ENCODE peak calls at places on chromosomes 12 and 14, in six cellular contexts. U, V, T, I, X and B are unnamed samples.

GRCh38 chr12:59689776-59690175 is 93.9 kb downstream of the SLC16A7 start:
- DNase-seq in T (no peak), I (no peak), V (no peak), U (no peak), X (no peak), B (no peak)

GRCh38 chr12:83664650-83665049 is 977.9 kb downstream of the TMTC2 start:
- DNase-seq in I (peak), U (no peak), T (no peak), V (no peak), X (no peak), B (no peak)

GRCh38 chr12:21656931-21657335 is 709 bp downstream of the LDHB start:
- DNase-seq in I (peak), X (peak), T (peak), U (peak), V (peak), B (no peak)

GRCh38 chr12:121203482-121203881 is 6.4 kb upstream of the P2RX4 start:
- DNase-seq in V (no peak), U (no peak), I (no peak), X (no peak), T (no peak), B (no peak)

GRCh38 chr14:103521438-103521961 is 1.1 kb downstream of the CKB start:
- DNase-seq in T (no peak), X (no peak), U (no peak), V (no peak), I (no peak), B (no peak)

GRCh38 chr12:27177716-27178115 is 66.4 kb upstream of the STK38L start:
- DNase-seq in T (peak), I (no peak), V (peak), U (no peak), X (peak), B (peak)

GRCh38 chr14:36767603-36768281 is 106.1 kb downstream of the PAX9 start:
- DNase-seq in X (no peak), U (no peak), T (no peak), I (no peak), V (no peak), B (no peak)

GRCh38 chr14:29712586-29712985 is 215.1 kb downstream of the PRKD1 start:
- DNase-seq in I (no peak), X (no peak), V (no peak), T (no peak), U (no peak), B (no peak)

GRCh38 chr14:54976316-54976715 is 50.6 kb downstream of the WDHD1 start:
- DNase-seq in V (peak), X (peak), I (peak), U (no peak), T (peak), B (peak)

GRCh38 chr12:24537241-24537860 is 411.6 kb downstream of the BCAT1 start:
- DNase-seq in T (no peak), I (no peak), U (no peak), V (no peak), X (no peak), B (no peak)

GRCh38 chr14:23242076-23242475 is 4.3 kb downstream of the RNF212B start:
- DNase-seq in T (no peak), X (no peak), U (no peak), I (no peak), V (no peak), B (no peak)

GRCh38 chr12:128408669-128409068 is 141.7 kb downstream of the TMEM132C start:
- DNase-seq in X (no peak), V (no peak), T (no peak), I (no peak), U (no peak), B (no peak)

GRCh38 chr12:85872497-85873091 is 1.5 kb upstream of the NTS start:
- DNase-seq in U (no peak), X (peak), V (peak), I (peak), T (peak), B (peak)

GRCh38 chr12:110245278-110245868 is 35.7 kb upstream of the ATP2A2 start:
- DNase-seq in T (no peak), U (no peak), X (peak), I (no peak), V (peak), B (no peak)

GRCh38 chr12:95857151-95857550 is 1.6 kb upstream of the SNRPF start:
- DNase-seq in T (no peak), V (no peak), X (no peak), I (no peak), U (no peak), B (no peak)

GRCh38 chr14:38042356-38042755 is 165.3 kb upstream of the SSTR1 start:
- DNase-seq in I (peak), U (no peak), V (peak), X (peak), T (peak), B (no peak)

GRCh38 chr12:108265505-108265904 is 73.6 kb downstream of the CMKLR1 start:
- DNase-seq in T (no peak), X (no peak), V (no peak), U (no peak), I (no peak), B (no peak)

GRCh38 chr14:101103321-101103901 is 199.9 kb upstream of the RTL1 start:
- DNase-seq in V (no peak), X (no peak), U (no peak), I (no peak), T (no peak), B (no peak)

GRCh38 chr14:103442288-103442687 is 57.1 kb downstream of the MARK3 start:
- DNase-seq in T (no peak), X (peak), V (peak), U (no peak), I (no peak), B (no peak)

GRCh38 chr12:78759387-78759786 is 105.2 kb upstream of the SYT1 start:
- DNase-seq in V (peak), T (peak), X (peak), I (peak), U (no peak), B (no peak)

GRCh38 chr14:101402936-101403660 is 158.2 kb upstream of the DIO3 start:
- DNase-seq in X (peak), V (peak), I (no peak), U (no peak), T (no peak), B (no peak)

GRCh38 chr14:66496188-66496807 is 10.1 kb downstream of the CCDC196 start:
- DNase-seq in T (no peak), U (no peak), I (no peak), X (peak), V (no peak), B (no peak)

GRCh38 chr12:25286837-25287236 is 36.1 kb upstream of the KRAS start:
- DNase-seq in U (no peak), I (no peak), V (no peak), X (peak), T (no peak), B (no peak)

GRCh38 chr12:26872623-26873022 is 39.6 kb upstream of the ITPR2 start:
- DNase-seq in T (no peak), I (no peak), V (no peak), U (no peak), X (no peak), B (no peak)

GRCh38 chr14:99701260-99701659 is 17.2 kb downstream of the CYP46A1 start:
- DNase-seq in I (no peak), X (no peak), V (no peak), T (no peak), U (no peak), B (no peak)

GRCh38 chr14:44756577-44756976 is 205.2 kb downstream of the KLHL28 start:
- DNase-seq in U (no peak), I (no peak), V (peak), T (no peak), X (no peak), B (no peak)

GRCh38 chr14:88170333-88170732 is 152.7 kb downstream of the KCNK10 start:
- DNase-seq in X (no peak), U (no peak), T (no peak), V (no peak), I (no peak), B (no peak)

GRCh38 chr14:63212776-63213500 is 8.7 kb downstream of the RHOJ start:
- DNase-seq in T (no peak), V (no peak), I (no peak), X (no peak), U (no peak), B (no peak)

GRCh38 chr14:63214417-63215196 is 10.4 kb downstream of the RHOJ start:
- DNase-seq in U (no peak), I (no peak), T (no peak), V (peak), X (no peak), B (no peak)

GRCh38 chr14:63209160-63209559 is 4.9 kb downstream of the RHOJ start:
- DNase-seq in T (no peak), U (no peak), X (no peak), V (no peak), I (no peak), B (no peak)

GRCh38 chr14:63210812-63211211 is 6.6 kb downstream of the RHOJ start:
- DNase-seq in V (no peak), T (no peak), U (no peak), X (no peak), I (no peak), B (no peak)

DNA sequence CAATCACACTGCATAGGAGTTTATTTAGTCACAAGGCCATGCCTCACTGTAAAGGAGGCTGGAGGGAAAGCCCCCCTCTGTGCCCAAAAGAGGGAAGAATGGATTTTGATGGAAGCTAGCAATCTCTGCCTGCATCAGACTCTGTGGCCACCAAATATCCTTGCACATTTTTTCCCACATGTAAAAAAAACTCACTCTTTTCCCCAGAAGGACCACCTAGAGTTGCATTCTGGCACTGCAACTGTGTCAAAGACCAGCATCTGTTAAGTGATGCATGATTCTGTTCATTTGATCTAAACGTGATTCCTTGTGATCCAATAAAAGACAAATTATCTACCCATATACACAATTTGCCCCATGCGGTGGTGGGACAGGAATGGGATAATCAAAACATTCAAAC is 8.0 kb downstream of the RHOJ start:
- DNase-seq in T (no peak), V (no peak), U (no peak), I (no peak), X (no peak), B (no peak)
- TF ChIP-seq CTCF in T (peak), V (no peak), U (no peak), I (peak), X (peak), B (no peak)

GRCh38 chr14:46344327-46344937 is 307.1 kb downstream of the RPL10L start:
- DNase-seq in X (peak), I (no peak), U (no peak), V (peak), T (peak), B (no peak)
- TF ChIP-seq CTCF in X (peak), I (peak), U (no peak), V (peak), T (peak), B (peak)

GRCh38 chr14:57865066-57865449 is 834 bp downstream of the SLC35F4 start:
- DNase-seq in I (no peak), T (no peak), X (no peak), U (no peak), V (no peak), B (no peak)

GRCh38 chr14:57869530-57870088 is 3.7 kb upstream of the SLC35F4 start:
- DNase-seq in T (no peak), V (no peak), U (no peak), I (no peak), X (no peak), B (no peak)

GRCh38 chr14:57865450-57866198 is at the start of gene SLC35F4:
- DNase-seq in T (no peak), X (peak), I (no peak), U (no peak), V (no peak), B (no peak)

GRCh38 chr14:57863471-57863870 is 2.4 kb downstream of the SLC35F4 start:
- DNase-seq in V (no peak), U (no peak), T (no peak), I (no peak), X (no peak), B (no peak)

DNA sequence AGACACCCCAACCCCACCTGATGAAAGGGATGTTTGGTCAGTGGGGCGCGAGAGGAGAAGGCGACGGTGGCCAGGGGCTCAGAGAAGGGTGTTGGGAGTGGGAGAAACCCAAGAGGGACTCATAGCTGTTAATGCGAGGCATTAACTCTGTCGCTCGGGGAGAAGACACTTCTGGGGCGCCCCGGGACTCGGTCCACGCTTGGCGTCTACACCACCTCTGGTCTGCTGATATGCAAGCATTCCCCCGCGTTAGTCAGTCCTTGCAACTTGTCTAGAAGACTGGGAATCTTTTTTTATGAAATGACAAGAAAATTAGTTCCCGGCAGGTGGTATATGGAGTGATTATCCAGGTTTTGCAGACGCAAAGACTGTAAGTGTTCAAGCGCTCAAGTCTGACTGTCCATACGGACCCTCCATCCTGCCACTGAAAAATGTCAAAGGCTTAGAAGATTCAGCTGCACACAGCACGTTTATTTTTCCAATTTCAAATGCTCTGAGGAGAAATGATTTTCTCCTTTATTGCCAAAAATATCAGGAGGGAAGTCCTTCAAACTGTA is 385 bp upstream of the SLC35F4 start:
- DNase-seq in X (no peak), I (no peak), V (no peak), T (no peak), U (no peak), B (no peak)
- TF ChIP-seq CTCF in X (no peak), I (no peak), V (no peak), T (no peak), U (no peak), B (no peak)

GRCh38 chr14:32934891-32935633 is 3.6 kb upstream of the NPAS3 start:
- DNase-seq in T (no peak), X (no peak), I (no peak), U (no peak), V (peak), B (no peak)

GRCh38 chr14:32932921-32933622 is 5.6 kb upstream of the NPAS3 start:
- DNase-seq in U (no peak), V (no peak), I (no peak), X (no peak), T (no peak), B (no peak)

GRCh38 chr14:32933943-32934890 is 4.5 kb upstream of the NPAS3 start:
- DNase-seq in I (no peak), X (peak), T (peak), U (no peak), V (peak), B (no peak)

GRCh38 chr14:32932302-32932920 is 6.3 kb upstream of the NPAS3 start:
- DNase-seq in T (no peak), V (no peak), X (no peak), U (no peak), I (no peak), B (no peak)

DNA sequence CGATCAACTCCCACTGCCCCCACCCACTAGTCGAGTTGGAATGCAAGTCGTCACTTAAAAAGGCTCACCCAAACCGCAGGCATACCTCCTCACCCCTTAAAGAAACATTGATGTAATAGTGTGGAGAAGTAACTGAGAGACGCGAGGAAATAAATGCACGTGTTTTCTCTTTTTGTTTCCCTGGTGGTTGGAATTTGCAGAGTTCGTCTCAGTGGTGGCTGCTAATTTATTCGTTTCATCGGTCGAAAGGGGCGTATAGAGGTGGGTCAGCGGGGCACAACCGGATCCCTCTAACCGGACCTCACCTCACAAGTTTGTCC is 5.1 kb upstream of the NPAS3 start:
- DNase-seq in I (no peak), T (peak), U (no peak), X (peak), V (peak), B (no peak)
- TF ChIP-seq CTCF in I (peak), T (peak), U (no peak), X (peak), V (peak), B (peak)

GRCh38 chr12:41269056-41269455 is 80.9 kb downstream of the PDZRN4 start:
- DNase-seq in V (no peak), T (no peak), I (no peak), U (no peak), X (no peak), B (no peak)

DNA sequence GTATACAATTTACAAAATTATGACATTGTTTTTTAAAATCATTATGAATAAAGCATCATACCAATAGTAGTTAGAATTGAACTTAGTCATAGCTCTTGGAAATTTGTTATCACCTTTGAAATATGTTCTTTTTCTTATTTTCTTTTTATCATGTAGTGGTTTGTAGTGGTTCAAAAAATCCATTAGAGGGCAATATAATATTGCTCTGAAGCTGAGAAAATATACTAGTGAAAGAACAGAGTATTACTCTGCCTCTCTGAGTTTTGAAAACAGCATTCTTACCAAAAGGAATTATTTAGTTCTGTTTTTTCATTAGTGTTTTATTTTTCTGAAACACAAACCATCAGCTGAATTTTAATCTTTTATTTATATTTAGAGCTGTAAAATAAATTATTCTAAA is 76.2 kb downstream of the PDZRN4 start:
- DNase-seq in X (peak), U (no peak), I (no peak), T (no peak), V (peak), B (no peak)
- TF ChIP-seq CTCF in X (peak), U (peak), I (no peak), T (peak), V (no peak), B (no peak)

GRCh38 chr14:22168092-22168955 is 420.7 kb downstream of the DAD1 start:
- DNase-seq in X (peak), U (no peak), I (no peak), T (peak), V (peak), B (no peak)
- TF ChIP-seq CTCF in X (no peak), U (no peak), I (no peak), T (peak), V (no peak), B (no peak)

GRCh38 chr14:47039336-47039735 is 387.8 kb upstream of the RPL10L start:
- DNase-seq in V (no peak), X (no peak), I (no peak), T (no peak), U (no peak), B (no peak)

GRCh38 chr14:47040490-47040889 is 388.9 kb upstream of the RPL10L start:
- DNase-seq in X (peak), I (no peak), V (no peak), T (peak), U (no peak), B (no peak)

GRCh38 chr14:47044841-47045240 is 393.3 kb upstream of the RPL10L start:
- DNase-seq in U (no peak), I (no peak), V (no peak), T (peak), X (no peak), B (no peak)
- TF ChIP-seq CTCF in U (no peak), I (no peak), V (no peak), T (peak), X (no peak), B (no peak)

GRCh38 chr12:69621551-69621950 is 10.8 kb upstream of the LRRC10 start:
- DNase-seq in U (no peak), T (no peak), X (no peak), I (no peak), V (no peak), B (no peak)
- TF ChIP-seq CTCF in U (no peak), T (no peak), X (no peak), I (no peak), V (no peak), B (no peak)

GRCh38 chr12:53047221-53048032 is 2.4 kb upstream of the TNS2 start:
- DNase-seq in U (peak), X (peak), V (peak), I (no peak), T (no peak), B (no peak)
- TF ChIP-seq CTCF in U (peak), X (no peak), V (no peak), I (no peak), T (no peak), B (peak)

DNA sequence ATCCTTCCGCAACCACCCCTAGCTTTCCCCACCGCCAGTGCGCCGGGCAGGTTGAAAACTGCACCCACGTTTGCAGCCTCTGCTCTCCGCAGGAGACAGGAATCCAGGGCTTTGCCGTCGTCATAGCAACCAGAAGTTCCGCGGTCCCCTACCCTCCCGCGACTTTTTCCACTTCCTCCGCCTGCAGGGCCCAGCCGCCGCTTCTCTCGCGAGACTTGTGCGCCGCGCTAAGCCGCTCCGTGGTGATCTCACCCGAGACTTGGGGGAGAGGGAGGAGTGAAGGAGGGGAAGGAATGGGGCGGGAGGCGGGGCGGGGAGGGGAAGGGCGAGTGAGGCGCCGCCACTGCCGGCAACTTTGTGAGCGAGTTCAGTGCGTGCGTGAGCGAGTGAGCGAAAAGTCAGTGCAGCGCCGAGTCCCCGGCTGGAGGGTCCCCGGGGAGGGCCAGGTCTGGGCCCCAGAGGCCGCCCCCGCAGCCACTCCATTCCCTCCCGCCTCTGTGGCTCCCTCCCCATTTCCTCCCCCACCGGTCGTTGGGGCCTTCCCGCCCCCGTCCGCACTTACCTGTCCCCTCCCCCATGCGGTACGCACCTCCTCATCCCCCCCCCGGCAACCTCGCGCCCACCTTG is 413.0 kb downstream of the PCNX1 start:
- DNase-seq in I (peak), X (peak), U (peak), T (peak), V (peak), B (peak)
- TF ChIP-seq CTCF in I (no peak), X (no peak), U (no peak), T (no peak), V (no peak), B (no peak)